ENCODE peak calls at places on chromosomes 6 and 20, in ten cellular contexts. X is fibroblast of lung, T is HepG2, A is A549, I is A673, M is uterus, Q is neural progenitor cell, O is transverse colon, N is endothelial cell of umbilical vein, W is tibial artery. F is an unnamed sample. For H3K4me1, the result is how much of the 10 kb centered on the place peaks cover.

GRCh38 chr6:166930354-166930891 is 25.9 kb downstream of the RNASET2 start:
- DNase-seq in O (no peak), Q (no peak), X (no peak), A (no peak), N (no peak), M (no peak), T (no peak), I (no peak), W (no peak), F (no peak)

GRCh38 chr6:164048840-164049239 is 634.3 kb downstream of the QKI start:
- DNase-seq in T (no peak), Q (no peak), M (no peak), X (peak), I (no peak), A (no peak), O (no peak), N (no peak), W (no peak), F (no peak)

GRCh38 chr6:149473080-149474052 is 11.4 kb downstream of the ZC3H12D start:
- DNase-seq in I (peak), M (no peak), N (no peak), O (peak), A (peak), Q (peak), T (peak), X (peak), W (no peak), F (no peak)

GRCh38 chr6:76835289-76835688 is 628.0 kb downstream of the HTR1B start:
- DNase-seq in N (no peak), W (no peak), M (no peak), A (no peak), X (no peak), I (no peak), T (no peak), Q (peak), O (no peak), F (no peak)

GRCh38 chr6:123091091-123091895 is 95.3 kb downstream of the CLVS2 start:
- DNase-seq in I (no peak), A (peak), T (peak), W (no peak), Q (no peak), X (peak), N (peak), O (no peak), M (peak), F (no peak)

GRCh38 chr20:53857723-53858236 is 212.6 kb downstream of the BCAS1 start:
- DNase-seq in M (no peak), N (peak), T (no peak), W (peak), I (no peak), Q (no peak), A (no peak), O (peak), X (no peak), F (no peak)

GRCh38 chr20:711526-711925 is 35.9 kb upstream of the SCRT2 start:
- DNase-seq in W (no peak), N (no peak), X (no peak), A (no peak), Q (no peak), T (no peak), M (no peak), I (no peak), O (no peak), F (no peak)

GRCh38 chr20:3819413-3820047 is 817 bp upstream of the AP5S1 start:
- DNase-seq in M (no peak), O (no peak), A (no peak), Q (no peak), X (no peak), W (no peak), T (no peak), N (no peak), I (no peak), F (no peak)

GRCh38 chr20:44092551-44093248 is 94.3 kb downstream of the JPH2 start:
- DNase-seq in T (peak), X (peak), A (peak), N (peak), I (peak), W (no peak), M (no peak), Q (peak), O (no peak), F (no peak)

GRCh38 chr6:167565884-167566491 is 241.1 kb downstream of the TTLL2 start:
- DNase-seq in I (no peak), M (no peak), Q (peak), O (no peak), A (no peak), W (peak), N (no peak), T (peak), X (no peak), F (no peak)

GRCh38 chr6:11011787-11012234 is 32.3 kb downstream of the ELOVL2 start:
- DNase-seq in A (peak), T (peak), W (no peak), O (no peak), Q (no peak), I (no peak), N (no peak), X (no peak), M (no peak), F (peak)

GRCh38 chr6:28585335-28585734 is 59.7 kb downstream of the GPX5 start:
- DNase-seq in W (no peak), N (no peak), Q (no peak), O (no peak), X (peak), A (no peak), I (no peak), T (peak), M (no peak), F (no peak)

GRCh38 chr6:28586273-28586672 is 60.6 kb downstream of the GPX5 start:
- DNase-seq in M (no peak), T (peak), N (no peak), A (no peak), X (peak), I (no peak), Q (no peak), O (no peak), W (no peak), F (no peak)

GRCh38 chr6:28583463-28583862 is 57.8 kb downstream of the GPX5 start:
- DNase-seq in W (no peak), X (no peak), M (no peak), A (no peak), O (no peak), N (no peak), T (no peak), I (no peak), Q (no peak), F (no peak)

DNA sequence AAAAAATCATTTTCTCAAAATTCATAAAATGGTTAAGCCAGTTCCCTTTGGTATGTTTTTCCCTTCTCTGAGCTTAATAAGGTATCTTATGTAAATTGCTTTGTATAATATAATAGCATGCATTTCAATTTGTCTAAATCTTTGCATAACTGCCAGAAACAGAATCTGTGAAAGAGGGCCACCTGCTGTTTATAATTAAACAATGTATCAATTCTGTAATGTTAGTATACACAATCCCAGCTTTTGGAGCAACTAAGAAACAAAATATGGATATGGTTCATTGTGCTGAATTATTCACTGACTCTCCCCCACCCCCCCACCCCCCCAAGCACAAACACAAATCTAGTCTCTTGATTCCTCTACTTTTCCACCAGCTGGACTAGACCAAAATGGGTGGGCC is 54.8 kb downstream of the GPX5 start:
- DNase-seq in O (no peak), T (no peak), Q (no peak), W (no peak), N (no peak), M (no peak), A (no peak), X (no peak), I (peak), F (no peak)
- TF ChIP-seq CTCF in O (no peak), T (peak), Q (no peak), W (no peak), N (no peak), M (no peak), A (peak), X (no peak), I (peak), F (peak)

GRCh38 chr6:28005124-28005662 is 48.2 kb downstream of the OR2B6 start:
- DNase-seq in X (no peak), I (no peak), A (no peak), O (no peak), M (no peak), W (no peak), Q (peak), N (no peak), T (no peak), F (no peak)
- H3K27ac ChIP-seq in X (no peak), I (no peak), A (no peak), O (no peak), M (no peak), W (no peak), Q (peak), N (no peak), T (no peak), F (no peak)

GRCh38 chr6:44006123-44006871 is 121.0 kb downstream of the MRPL14 start:
- DNase-seq in W (no peak), I (no peak), X (peak), M (no peak), T (no peak), O (no peak), A (no peak), N (no peak), Q (no peak), F (no peak)

GRCh38 chr6:44006872-44007303 is 120.4 kb downstream of the MRPL14 start:
- DNase-seq in X (no peak), W (no peak), M (no peak), I (no peak), T (no peak), A (no peak), O (no peak), N (no peak), Q (no peak), F (no peak)

GRCh38 chr6:44004136-44004535 is 123.1 kb downstream of the MRPL14 start:
- DNase-seq in O (no peak), Q (no peak), X (no peak), A (no peak), W (no peak), I (peak), T (no peak), N (no peak), M (no peak), F (no peak)

GRCh38 chr6:44004625-44005506 is 122.4 kb downstream of the MRPL14 start:
- DNase-seq in T (no peak), X (no peak), O (no peak), W (no peak), A (peak), N (no peak), M (no peak), Q (no peak), I (peak), F (no peak)

GRCh38 chr6:44005507-44005903 is 121.7 kb downstream of the MRPL14 start:
- DNase-seq in T (no peak), W (no peak), X (no peak), M (no peak), A (no peak), I (no peak), N (no peak), O (no peak), Q (no peak), F (no peak)
- H3K4me1 ChIP-seq in T (half or more), W (under half), X (under half), M (under half), A (half or more), I (half or more), N (under half), O (under half), Q (under half), F (under half)

GRCh38 chr6:54059683-54060082 is 51.6 kb upstream of the MLIP start:
- DNase-seq in A (no peak), I (no peak), M (no peak), X (no peak), Q (no peak), T (no peak), N (peak), O (no peak), W (no peak), F (no peak)
- TF ChIP-seq CTCF in A (no peak), I (no peak), M (no peak), X (no peak), Q (no peak), T (no peak), N (no peak), O (no peak), W (no peak), F (no peak)

DNA sequence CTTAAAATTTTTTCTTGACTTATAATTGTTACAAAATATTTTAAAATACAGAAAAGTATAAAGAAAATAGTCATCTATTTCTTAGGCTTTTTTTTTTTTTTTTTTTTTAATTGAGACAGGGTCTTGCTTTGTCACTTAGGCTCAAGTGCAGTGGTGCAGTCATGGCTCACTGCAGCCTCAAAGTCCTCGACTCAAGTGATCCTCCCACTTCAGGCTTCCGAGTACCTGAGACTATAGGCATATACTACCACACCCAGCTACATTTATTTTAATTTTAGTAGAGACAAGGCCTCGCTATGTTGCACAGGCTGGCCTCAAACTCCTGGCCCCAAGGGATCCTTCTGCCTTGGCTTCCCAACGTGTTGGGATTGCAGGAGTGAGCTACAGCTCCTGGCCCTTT is 5.3 kb upstream of the ACAT2 start:
- DNase-seq in M (no peak), T (no peak), W (no peak), A (no peak), N (no peak), O (no peak), I (no peak), Q (no peak), X (no peak), F (no peak)
- H3K27ac ChIP-seq in M (no peak), T (peak), W (no peak), A (no peak), N (no peak), O (no peak), I (no peak), Q (no peak), X (no peak), F (no peak)

GRCh38 chr6:137878070-137878809 is 11.2 kb downstream of the TNFAIP3 start:
- DNase-seq in T (no peak), M (no peak), X (no peak), O (no peak), N (no peak), I (no peak), Q (no peak), A (no peak), W (no peak), F (no peak)
- H3K4me1 ChIP-seq in T (under half), M (under half), X (under half), O (under half), N (under half), I (under half), Q (under half), A (under half), W (under half), F (under half)

GRCh38 chr6:137740967-137741761 is 125.9 kb upstream of the TNFAIP3 start:
- DNase-seq in O (no peak), X (no peak), Q (peak), A (no peak), T (no peak), N (no peak), W (no peak), M (no peak), I (no peak), F (no peak)
- TF ChIP-seq CTCF in O (no peak), X (no peak), Q (no peak), A (no peak), T (peak), N (no peak), W (no peak), M (no peak), I (no peak), F (no peak)

DNA sequence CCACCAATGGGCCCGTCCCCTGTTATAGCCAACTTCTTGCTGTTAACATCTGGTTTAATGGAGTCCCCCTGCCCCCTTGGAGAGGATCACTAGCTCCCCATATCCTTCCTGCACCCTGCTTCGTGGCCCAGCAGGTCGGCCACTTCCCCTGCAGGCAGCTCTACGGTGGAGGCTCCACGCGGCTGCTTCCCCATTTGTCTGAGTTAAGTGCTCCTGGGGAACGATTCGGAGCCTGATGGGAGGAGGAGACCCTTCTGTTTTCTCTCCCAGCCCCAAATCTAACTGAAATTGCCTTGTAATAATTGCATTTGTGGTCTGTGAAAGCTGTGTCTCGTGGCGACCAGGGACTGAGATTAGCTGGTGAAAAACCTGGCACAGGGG is 74.6 kb downstream of the SULF2 start:
- DNase-seq in X (no peak), A (no peak), N (no peak), O (no peak), T (no peak), W (no peak), Q (no peak), M (no peak), I (no peak), F (no peak)
- H3K27ac ChIP-seq in X (no peak), A (no peak), N (no peak), O (no peak), T (peak), W (no peak), Q (no peak), M (no peak), I (no peak), F (no peak)

DNA sequence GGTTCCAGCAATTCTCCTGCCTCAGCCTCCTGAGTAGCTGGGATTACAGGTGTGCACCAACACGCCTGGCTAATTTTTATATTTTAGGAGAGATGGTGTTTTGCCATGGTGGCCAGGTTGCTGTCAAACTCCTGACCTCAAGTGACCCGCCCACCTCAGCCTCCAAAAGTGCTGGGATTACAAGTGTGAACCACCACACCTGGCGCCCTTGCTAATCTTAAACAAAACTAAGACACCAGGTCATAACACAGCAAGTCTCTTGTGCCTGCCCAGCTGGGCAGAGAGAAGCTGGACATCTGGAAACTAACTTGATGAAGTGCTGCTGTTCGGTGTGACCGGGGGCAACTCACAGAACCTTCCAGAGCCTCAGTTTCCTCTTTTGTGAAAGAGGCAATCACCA is 68.0 kb downstream of the PPP1R3G start:
- DNase-seq in X (no peak), W (no peak), M (no peak), I (no peak), Q (no peak), A (no peak), N (no peak), O (no peak), T (no peak), F (no peak)
- H3K4me1 ChIP-seq in X (under half), W (under half), M (under half), I (under half), Q (under half), A (under half), N (under half), O (under half), T (under half), F (under half)

F was measured in right lobe of liver.